ENCODE peak calls at places on chromosomes 2 and 18, in ten cellular contexts. R is A549, P is upper lobe of left lung, G is body of pancreas, D is H1, A is uterus, K is HCT116, N is prostate gland, Y is IMR-90, I is adrenal gland. E is an unnamed sample.

GRCh38 chr2:225165052-225165451 is 122.8 kb upstream of the DOCK10 start:
- DNase-seq in R (no peak), P (no peak), G (no peak), D (no peak), A (no peak), K (no peak), N (no peak), Y (peak), I (no peak), E (no peak)

GRCh38 chr2:54546925-54547324 is 90.8 kb downstream of the SPTBN1 start:
- DNase-seq in R (no peak), P (no peak), G (no peak), D (no peak), A (no peak), K (no peak), N (no peak), Y (no peak), I (no peak), E (no peak)

GRCh38 chr2:234536218-234536989 is 39.5 kb upstream of the ARL4C start:
- DNase-seq in R (no peak), P (no peak), G (no peak), D (no peak), A (no peak), K (no peak), N (no peak), Y (no peak), I (no peak), E (no peak)

GRCh38 chr2:112182581-112183034 is 44.4 kb downstream of the FBLN7 start:
- DNase-seq in R (no peak), P (peak), G (no peak), D (no peak), A (no peak), K (no peak), N (no peak), Y (no peak), I (no peak), E (no peak)

GRCh38 chr18:75336767-75337166 is 90.7 kb downstream of the SMIM21 start:
- DNase-seq in R (no peak), P (peak), G (no peak), D (no peak), A (no peak), K (no peak), N (no peak), Y (no peak), I (no peak), E (no peak)

GRCh38 chr2:109174214-109174613 is 45.2 kb downstream of the SH3RF3 start:
- DNase-seq in R (no peak), P (no peak), G (no peak), D (no peak), A (no peak), K (no peak), N (no peak), Y (no peak), I (no peak), E (no peak)

GRCh38 chr2:237149425-237149824 is 63.7 kb downstream of the COPS8 start:
- DNase-seq in R (no peak), P (no peak), G (no peak), D (no peak), A (no peak), K (no peak), N (no peak), Y (peak), I (no peak), E (no peak)

GRCh38 chr2:148586528-148587128 is 57.9 kb upstream of the EPC2 start:
- DNase-seq in R (no peak), P (no peak), G (no peak), D (no peak), A (no peak), K (no peak), N (no peak), Y (no peak), I (no peak), E (no peak)

GRCh38 chr18:9965711-9966624 is 52.2 kb downstream of the VAPA start:
- DNase-seq in R (no peak), P (no peak), G (no peak), D (no peak), A (no peak), K (no peak), N (no peak), Y (peak), I (no peak), E (no peak)

GRCh38 chr18:56563568-56563967 is 74.8 kb downstream of the TXNL1 start:
- DNase-seq in R (peak), P (peak), G (no peak), D (peak), A (no peak), K (peak), N (no peak), Y (no peak), I (no peak), E (no peak)

GRCh38 chr18:63161728-63162195 is 157.8 kb downstream of the BCL2 start:
- DNase-seq in R (peak), P (no peak), G (peak), D (no peak), A (peak), K (no peak), N (peak), Y (peak), I (peak), E (peak)

GRCh38 chr2:6184532-6185302 is 492.5 kb downstream of the SOX11 start:
- DNase-seq in R (no peak), P (no peak), G (peak), D (no peak), A (no peak), K (no peak), N (no peak), Y (peak), I (no peak), E (no peak)

GRCh38 chr18:74698881-74699280 is 101.2 kb downstream of the ZNF407 start:
- DNase-seq in R (no peak), P (no peak), G (no peak), D (no peak), A (no peak), K (no peak), N (no peak), Y (no peak), I (no peak), E (no peak)

GRCh38 chr2:40450066-40450841 is 1.6 kb downstream of the SLC8A1 start:
- DNase-seq in R (no peak), P (peak), G (no peak), D (no peak), A (peak), K (no peak), N (no peak), Y (peak), I (peak), E (no peak)
- TF ChIP-seq CTCF in R (no peak), P (no peak), G (no peak), D (no peak), A (peak), K (no peak), N (no peak), Y (peak), I (peak), E (no peak)

GRCh38 chr2:128166954-128167353 is 76.0 kb downstream of the UGGT1 start:
- DNase-seq in R (no peak), P (no peak), G (no peak), D (no peak), A (no peak), K (no peak), N (no peak), Y (no peak), I (no peak), E (no peak)
- TF ChIP-seq POLR2A in R (no peak), P (no peak), G (no peak), D (no peak), A (no peak), K (no peak), N (no peak), Y (no peak), I (no peak), E (no peak)

GRCh38 chr2:171348056-171348455 is 85.7 kb downstream of the METTL8 start:
- DNase-seq in R (no peak), P (no peak), G (no peak), D (no peak), A (no peak), K (no peak), N (no peak), Y (peak), I (no peak), E (no peak)

GRCh38 chr2:171346723-171347104 is 87.1 kb downstream of the METTL8 start:
- DNase-seq in R (no peak), P (no peak), G (no peak), D (no peak), A (no peak), K (no peak), N (no peak), Y (no peak), I (no peak), E (no peak)

GRCh38 chr2:171345971-171346722 is 87.6 kb downstream of the METTL8 start:
- DNase-seq in R (no peak), P (no peak), G (no peak), D (no peak), A (no peak), K (no peak), N (peak), Y (no peak), I (no peak), E (no peak)

GRCh38 chr2:171347591-171348032 is 86.2 kb downstream of the METTL8 start:
- DNase-seq in R (peak), P (no peak), G (no peak), D (no peak), A (no peak), K (peak), N (peak), Y (peak), I (peak), E (no peak)

DNA sequence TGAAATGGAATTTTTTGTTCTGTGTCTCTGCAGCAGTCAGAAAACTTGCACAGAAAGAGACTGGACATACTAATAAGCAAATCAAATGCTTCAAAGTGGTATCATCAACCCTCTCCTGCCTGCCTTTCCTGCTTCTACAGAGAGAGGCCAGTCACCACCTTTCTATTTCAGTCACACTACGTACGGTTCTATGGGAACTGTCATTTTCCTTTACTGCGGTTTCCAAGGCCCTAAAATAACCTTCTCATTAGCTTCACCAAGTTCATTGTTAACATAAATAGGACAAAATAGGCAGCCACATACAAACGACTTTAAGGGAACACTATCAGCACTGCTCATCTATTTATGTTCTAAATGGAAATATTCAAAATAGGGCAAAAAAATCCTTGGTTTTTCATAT is 86.6 kb downstream of the METTL8 start:
- DNase-seq in R (no peak), P (no peak), G (no peak), D (no peak), A (no peak), K (no peak), N (no peak), Y (peak), I (no peak), E (no peak)
- TF ChIP-seq CTCF in R (no peak), P (no peak), G (no peak), D (no peak), A (no peak), K (no peak), N (no peak), Y (peak), I (no peak), E (no peak)

GRCh38 chr2:15354596-15355359 is 206.4 kb downstream of the NBAS start:
- DNase-seq in R (no peak), P (no peak), G (no peak), D (no peak), A (no peak), K (no peak), N (no peak), Y (no peak), I (peak), E (no peak)
- TF ChIP-seq POLR2A in R (no peak), P (no peak), G (no peak), D (no peak), A (no peak), K (no peak), N (no peak), Y (no peak), I (no peak), E (no peak)

GRCh38 chr2:44850016-44850415 is 91.5 kb upstream of the SIX3 start:
- DNase-seq in R (no peak), P (no peak), G (no peak), D (no peak), A (no peak), K (no peak), N (no peak), Y (no peak), I (no peak), E (no peak)

GRCh38 chr2:44851518-44851917 is 90.0 kb upstream of the SIX3 start:
- DNase-seq in R (no peak), P (no peak), G (no peak), D (no peak), A (no peak), K (no peak), N (no peak), Y (no peak), I (no peak), E (no peak)

GRCh38 chr2:44844651-44845270 is 96.7 kb upstream of the SIX3 start:
- DNase-seq in R (no peak), P (no peak), G (no peak), D (no peak), A (no peak), K (no peak), N (no peak), Y (no peak), I (no peak), E (no peak)

GRCh38 chr2:44843641-44844040 is 97.9 kb upstream of the SIX3 start:
- DNase-seq in R (no peak), P (peak), G (no peak), D (no peak), A (no peak), K (no peak), N (no peak), Y (no peak), I (no peak), E (no peak)

DNA sequence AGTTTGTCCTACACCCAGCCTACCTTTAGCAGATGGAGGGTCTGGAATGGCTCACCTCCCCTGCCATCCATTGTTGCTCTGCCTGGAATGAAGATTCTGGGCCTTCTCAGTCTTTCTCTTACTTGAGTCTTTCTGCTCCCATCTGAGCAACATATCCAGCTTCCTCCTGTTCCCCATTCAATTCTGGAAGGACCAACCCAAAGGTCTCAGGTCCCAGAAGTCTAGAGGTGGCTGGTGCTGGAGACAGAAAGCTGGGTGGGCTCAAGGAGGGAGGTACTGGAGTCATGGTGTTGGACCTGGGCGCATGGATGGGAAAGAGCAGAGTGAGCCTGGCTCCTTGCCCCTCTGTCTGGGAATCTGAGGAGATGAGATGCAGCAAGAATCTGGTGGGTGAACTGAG is 93.5 kb upstream of the SIX3 start:
- DNase-seq in R (no peak), P (no peak), G (no peak), D (no peak), A (no peak), K (no peak), N (no peak), Y (no peak), I (no peak), E (no peak)
- TF ChIP-seq CTCF in R (no peak), P (no peak), G (no peak), D (no peak), A (no peak), K (no peak), N (no peak), Y (no peak), I (no peak), E (no peak)

DNA sequence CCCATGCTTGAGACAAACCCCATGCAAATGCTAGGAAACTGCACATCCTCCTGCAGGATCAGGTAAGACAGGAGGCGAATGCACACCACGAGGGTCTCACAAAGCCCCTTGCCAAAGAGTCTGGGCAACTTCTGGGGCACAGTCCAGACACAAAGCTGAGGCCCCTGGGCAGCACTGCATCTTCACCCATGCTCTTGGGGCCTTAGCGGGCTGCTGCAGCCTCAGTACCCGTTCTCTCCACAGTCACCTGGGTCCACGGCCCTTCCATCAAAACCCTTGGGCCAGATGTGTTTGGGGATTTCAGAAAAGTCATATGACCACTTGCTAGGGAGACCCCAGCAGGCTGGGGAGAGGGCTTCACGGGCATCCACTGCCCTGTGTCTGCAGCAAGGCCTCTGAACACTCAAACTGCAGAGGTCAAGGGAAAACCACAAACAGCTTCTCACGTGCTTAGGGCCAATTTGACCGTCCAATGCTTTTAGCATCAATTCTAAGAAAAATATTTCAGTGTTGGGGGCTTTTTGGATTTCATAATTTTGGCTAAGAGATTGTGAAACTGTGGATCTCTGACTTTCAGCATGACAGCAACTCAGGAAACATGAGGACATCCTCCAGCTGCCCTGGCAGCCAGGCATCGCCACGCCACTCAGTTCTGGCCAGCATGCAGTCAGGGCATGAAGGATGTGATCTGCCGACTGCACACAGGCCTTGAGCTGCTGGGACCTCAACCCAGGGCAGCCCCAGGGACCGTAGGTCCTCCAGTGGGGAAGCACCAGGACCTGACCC is 20.0 kb downstream of the PASK start:
- DNase-seq in R (no peak), P (no peak), G (no peak), D (no peak), A (no peak), K (no peak), N (no peak), Y (no peak), I (no peak), E (no peak)
- TF ChIP-seq POLR2A in R (no peak), P (no peak), G (no peak), D (no peak), A (no peak), K (no peak), N (no peak), Y (no peak), I (no peak), E (no peak)